ENCODE peak calls at places on chromosomes 13 and 19, in nine cellular contexts. U is naive thymus-derived CD8-positive, alpha-beta T cell; O is memory B cell; M is ascending aorta; R is HTR-8/SVneo; T is caudate nucleus; V is naive thymus-derived CD4-positive, alpha-beta T cell; C is frontal cortex; X is NCI-H1694 treated with DMSO at 0.1 percent for 48 hours. B is an unnamed sample.

GRCh38 chr19:10961763-10962536 is 1.1 kb downstream of the SMARCA4 start:
- DNase-seq in U (no peak), O (no peak), M (no peak), R (no peak), T (no peak), V (no peak), C (no peak), X (no peak), B (no peak)

GRCh38 chr13:97223711-97224461 is 1.8 kb downstream of the MBNL2 start:
- DNase-seq in U (no peak), O (peak), M (peak), R (peak), T (peak), V (no peak), C (peak), X (peak), B (peak)

GRCh38 chr13:104321756-104322155 is 1255.5 kb upstream of the SLC10A2 start:
- DNase-seq in U (no peak), O (no peak), M (no peak), R (no peak), T (no peak), V (no peak), C (no peak), X (no peak), B (no peak)

GRCh38 chr19:334296-335071 is 10.1 kb downstream of the MIER2 start:
- DNase-seq in U (no peak), O (no peak), M (no peak), R (no peak), T (no peak), V (no peak), C (no peak), X (no peak), B (no peak)

GRCh38 chr13:90801621-90802020 is 545.9 kb upstream of the MIR17HG start:
- DNase-seq in U (no peak), O (no peak), M (no peak), R (no peak), T (no peak), V (no peak), C (no peak), X (no peak), B (no peak)

GRCh38 chr13:102555914-102556553 is 40.8 kb upstream of the TPP2 start:
- DNase-seq in U (no peak), O (no peak), M (no peak), R (peak), T (no peak), V (peak), C (peak), X (peak), B (no peak)

GRCh38 chr13:93689333-93689732 is 462.7 kb downstream of the GPC6 start:
- DNase-seq in U (no peak), O (no peak), M (no peak), R (no peak), T (no peak), V (no peak), C (no peak), X (no peak), B (no peak)

GRCh38 chr19:39941151-39941550 is 6.7 kb upstream of the FCGBP start:
- DNase-seq in U (no peak), O (no peak), M (no peak), R (no peak), T (no peak), V (no peak), C (no peak), X (no peak), B (no peak)

GRCh38 chr19:15372891-15373301 is 6.7 kb downstream of the AKAP8 start:
- DNase-seq in U (no peak), O (no peak), M (no peak), R (no peak), T (no peak), V (no peak), C (no peak), X (no peak), B (no peak)

GRCh38 chr19:43778651-43779050 is 2.1 kb downstream of the KCNN4 start:
- DNase-seq in U (no peak), O (no peak), M (no peak), R (no peak), T (no peak), V (no peak), C (no peak), X (no peak), B (no peak)

GRCh38 chr19:40721936-40722661 is 5.2 kb downstream of the ITPKC start:
- DNase-seq in U (no peak), O (no peak), M (no peak), R (no peak), T (no peak), V (no peak), C (no peak), X (no peak), B (no peak)

GRCh38 chr19:4089400-4089908 is 22.8 kb upstream of the ZBTB7A start:
- DNase-seq in U (peak), O (no peak), M (no peak), R (no peak), T (no peak), V (peak), C (no peak), X (no peak), B (no peak)

GRCh38 chr19:34364830-34365462 is at the start of gene GPI:
- DNase-seq in U (peak), O (peak), M (peak), R (peak), T (peak), V (peak), C (peak), X (peak), B (peak)

GRCh38 chr19:1266116-1266817 is 2.9 kb upstream of the CIRBP start:
- DNase-seq in U (peak), O (peak), M (peak), R (peak), T (peak), V (peak), C (peak), X (no peak), B (peak)

GRCh38 chr13:95197548-95197947 is 103.7 kb downstream of the ABCC4 start:
- DNase-seq in U (no peak), O (no peak), M (no peak), R (no peak), T (no peak), V (no peak), C (no peak), X (no peak), B (no peak)

GRCh38 chr13:106867249-106867648 is 299.3 kb upstream of the ARGLU1 start:
- DNase-seq in U (no peak), O (no peak), M (no peak), R (no peak), T (no peak), V (no peak), C (peak), X (no peak), B (no peak)

GRCh38 chr13:103188688-103189326 is 122.6 kb upstream of the SLC10A2 start:
- DNase-seq in U (no peak), O (no peak), M (no peak), R (no peak), T (no peak), V (no peak), C (peak), X (peak), B (no peak)

GRCh38 chr13:42329239-42329638 is 57.3 kb downstream of the AKAP11 start:
- DNase-seq in U (no peak), O (no peak), M (no peak), R (no peak), T (no peak), V (no peak), C (no peak), X (no peak), B (no peak)

GRCh38 chr13:79776538-79776937 is 295.6 kb downstream of the NDFIP2 start:
- DNase-seq in U (no peak), O (no peak), M (no peak), R (no peak), T (no peak), V (no peak), C (no peak), X (no peak), B (no peak)

B was measured in amygdala.